ENCODE peak calls at places on chromosome 13, in six cellular contexts. T, H, W, O, A and K are unnamed samples.

GRCh38 chr13:46341112-46341711 is 45.8 kb downstream of the RUBCNL start:
- DNase-seq in A (no peak), W (peak), H (peak), T (no peak), O (peak), K (peak)

GRCh38 chr13:49649244-49649962 is 21.1 kb downstream of the ARL11 start:
- DNase-seq in H (no peak), W (peak), A (no peak), T (no peak), O (no peak), K (no peak)

GRCh38 chr13:97225533-97225932 is 3.4 kb downstream of the MBNL2 start:
- DNase-seq in O (peak), W (no peak), H (no peak), A (no peak), T (no peak), K (no peak)

GRCh38 chr13:107466326-107466725 is 749.0 kb downstream of the LIG4 start:
- DNase-seq in O (no peak), A (no peak), T (no peak), H (no peak), W (peak), K (no peak)

GRCh38 chr13:44815507-44816074 is 173.7 kb downstream of the NUFIP1 start:
- DNase-seq in H (peak), T (no peak), O (peak), W (peak), A (no peak), K (no peak)

GRCh38 chr13:20160346-20161274 is at the start of gene GJA3:
- DNase-seq in O (peak), H (peak), T (no peak), W (peak), A (peak), K (no peak)

GRCh38 chr13:76027131-76027530 is 391.0 kb downstream of the LMO7 start:
- DNase-seq in H (no peak), A (no peak), W (no peak), O (no peak), T (no peak), K (no peak)

GRCh38 chr13:90416519-90416918 is 931.0 kb upstream of the MIR17HG start:
- DNase-seq in H (no peak), A (no peak), T (no peak), W (peak), O (no peak), K (no peak)

GRCh38 chr13:41455725-41456419 is 1.5 kb upstream of the RGCC start:
- DNase-seq in A (no peak), W (no peak), H (no peak), O (no peak), T (no peak), K (no peak)

GRCh38 chr13:24033527-24034302 is 126.8 kb upstream of the SPATA13 start:
- DNase-seq in A (no peak), H (no peak), O (no peak), W (peak), T (no peak), K (peak)

GRCh38 chr13:52128714-52129700 is at the start of gene NEK5:
- DNase-seq in O (peak), H (peak), T (peak), W (peak), A (peak), K (peak)